ENCODE peak calls at places on chromosome 7, in five cellular contexts. Q, H, U, S and X are unnamed samples.

GRCh38 chr7:38744746-38745145 is 113.6 kb upstream of the AMPH start:
- DNase-seq in S (no peak), H (peak), Q (no peak), U (no peak), X (no peak)

GRCh38 chr7:2862831-2863361 is 18.8 kb upstream of the GNA12 start:
- DNase-seq in S (no peak), H (no peak), U (no peak), Q (no peak), X (no peak)

GRCh38 chr7:5656233-5656632 is 125.2 kb downstream of the RNF216 start:
- DNase-seq in H (no peak), U (no peak), Q (no peak), S (no peak), X (no peak)

GRCh38 chr7:21430575-21430954 is 2.7 kb downstream of the SP4 start:
- DNase-seq in U (no peak), S (no peak), Q (no peak), H (no peak), X (no peak)

GRCh38 chr7:39621784-39622411 is 1.5 kb upstream of the RALA start:
- DNase-seq in U (no peak), Q (no peak), H (peak), S (no peak), X (no peak)

GRCh38 chr7:99720370-99721128 is 14.4 kb downstream of the CYP3A7 start:
- DNase-seq in H (no peak), U (no peak), S (no peak), Q (no peak), X (no peak)

GRCh38 chr7:65250697-65251395 is 122.8 kb upstream of the ZNF92 start:
- DNase-seq in Q (no peak), S (no peak), H (no peak), U (no peak), X (no peak)

GRCh38 chr7:110119883-110120581 is 970.9 kb upstream of the LRRN3 start:
- DNase-seq in U (no peak), Q (no peak), H (no peak), S (no peak), X (no peak)

GRCh38 chr7:48299580-48300169 is 128.4 kb downstream of the ABCA13 start:
- DNase-seq in H (peak), S (peak), U (peak), Q (peak), X (no peak)

GRCh38 chr7:20172736-20173334 is 44.3 kb downstream of the MACC1 start:
- DNase-seq in U (no peak), S (no peak), Q (peak), H (peak), X (peak)
- TF ChIP-seq CTCF in U (no peak), S (peak), Q (peak), H (peak), X (peak)

GRCh38 chr7:121603886-121604285 is 207.8 kb upstream of the FAM3C start:
- DNase-seq in S (no peak), H (no peak), U (no peak), Q (no peak), X (no peak)

GRCh38 chr7:121609208-121609607 is 213.1 kb upstream of the FAM3C start:
- DNase-seq in H (no peak), S (no peak), U (no peak), Q (no peak), X (no peak)

GRCh38 chr7:121604627-121605296 is 208.7 kb upstream of the FAM3C start:
- DNase-seq in Q (no peak), S (no peak), U (no peak), H (peak), X (no peak)

GRCh38 chr7:121608785-121609184 is 212.7 kb upstream of the FAM3C start:
- DNase-seq in H (no peak), Q (no peak), U (no peak), S (no peak), X (no peak)

GRCh38 chr7:121605297-121605640 is 209.2 kb upstream of the FAM3C start:
- DNase-seq in U (no peak), S (no peak), H (peak), Q (no peak), X (no peak)
- TF ChIP-seq CTCF in U (no peak), S (peak), H (peak), Q (no peak), X (peak)

GRCh38 chr7:128858380-128859231 is 4.0 kb upstream of the ATP6V1F start:
- DNase-seq in S (no peak), U (no peak), H (no peak), Q (no peak), X (no peak)
- TF ChIP-seq CTCF in S (no peak), U (no peak), H (no peak), Q (no peak), X (no peak)

GRCh38 chr7:30116771-30117170 is 18.0 kb upstream of the MTURN start:
- DNase-seq in S (no peak), Q (no peak), U (no peak), H (peak), X (no peak)
- TF ChIP-seq CTCF in S (no peak), Q (no peak), U (no peak), H (no peak), X (no peak)

GRCh38 chr7:33423646-33424020 is 294.3 kb downstream of the BBS9 start:
- DNase-seq in Q (no peak), U (no peak), S (no peak), H (peak), X (no peak)
- TF ChIP-seq CTCF in Q (peak), U (no peak), S (no peak), H (peak), X (peak)

DNA sequence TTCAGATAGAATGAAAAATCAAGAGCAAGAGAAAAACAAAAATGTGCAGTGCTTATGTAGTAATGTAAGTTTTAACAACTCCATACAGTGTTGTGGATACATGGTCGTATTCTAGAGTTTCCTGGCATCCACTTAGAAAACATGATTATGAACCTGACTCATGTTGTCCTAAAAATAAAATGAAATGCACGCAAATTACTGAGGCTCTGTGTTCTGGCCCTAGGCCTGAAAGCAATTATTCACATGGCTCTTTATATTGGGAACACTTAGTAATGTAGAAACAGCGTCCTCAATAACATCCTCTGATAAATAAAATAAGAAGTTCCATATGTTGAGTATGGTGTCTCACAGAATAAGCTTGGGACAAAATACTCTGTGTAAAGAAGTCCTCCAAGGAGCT is 200.2 kb upstream of the SEMA3E start:
- DNase-seq in S (peak), H (peak), Q (no peak), U (no peak), X (no peak)
- TF ChIP-seq CTCF in S (no peak), H (no peak), Q (no peak), U (no peak), X (no peak)